ENCODE peak calls at places on chromosomes 5 and 9, in nine cellular contexts. X, U, C, J, S, I, D, K and H are unnamed samples.

GRCh38 chr5:109452661-109453060 is 42.9 kb upstream of the PJA2 start:
- DNase-seq in X (no peak), U (no peak), C (no peak), J (no peak), S (no peak), I (no peak), D (no peak), K (no peak), H (no peak)

GRCh38 chr5:179912951-179913350 is 5.3 kb upstream of the TBC1D9B start:
- DNase-seq in X (no peak), U (no peak), C (no peak), J (peak), S (no peak), I (no peak), D (no peak), K (no peak), H (no peak)

GRCh38 chr5:126178521-126178920 is 244.7 kb upstream of the GRAMD2B start:
- DNase-seq in X (no peak), U (peak), C (no peak), J (no peak), S (peak), I (no peak), D (no peak), K (no peak), H (no peak)

GRCh38 chr5:72183231-72183630 is 76.0 kb downstream of the MAP1B start:
- DNase-seq in X (no peak), U (no peak), C (no peak), J (no peak), S (no peak), I (peak), D (no peak), K (no peak), H (no peak)

GRCh38 chr5:7904170-7904569 is 35.2 kb downstream of the MTRR start:
- DNase-seq in X (no peak), U (peak), C (no peak), J (no peak), S (no peak), I (no peak), D (peak), K (peak), H (no peak)

GRCh38 chr5:113574417-113574816 is 60.9 kb downstream of the YTHDC2 start:
- DNase-seq in X (no peak), U (peak), C (no peak), J (no peak), S (no peak), I (no peak), D (peak), K (peak), H (no peak)

GRCh38 chr9:95980262-95981125 is 105.0 kb downstream of the ERCC6L2 start:
- DNase-seq in X (no peak), U (peak), C (no peak), J (no peak), S (no peak), I (no peak), D (no peak), K (no peak), H (no peak)

GRCh38 chr9:82334286-82334685 is 345.7 kb downstream of the SPATA31D1 start:
- DNase-seq in X (no peak), U (peak), C (no peak), J (no peak), S (no peak), I (no peak), D (no peak), K (no peak), H (no peak)

GRCh38 chr9:76996700-76997099 is 22.8 kb upstream of the FOXB2 start:
- DNase-seq in X (no peak), U (peak), C (no peak), J (no peak), S (peak), I (peak), D (no peak), K (no peak), H (peak)

GRCh38 chr5:74433255-74434123 is 207.0 kb downstream of the ENC1 start:
- DNase-seq in X (peak), U (peak), C (no peak), J (no peak), S (no peak), I (peak), D (no peak), K (peak), H (no peak)

GRCh38 chr5:169629847-169630548 is 7.1 kb upstream of the DOCK2 start:
- DNase-seq in X (no peak), U (peak), C (no peak), J (no peak), S (no peak), I (no peak), D (peak), K (no peak), H (no peak)

GRCh38 chr5:16037121-16037520 is 142.5 kb downstream of the MARCHF11 start:
- DNase-seq in X (no peak), U (no peak), C (no peak), J (no peak), S (no peak), I (no peak), D (no peak), K (no peak), H (no peak)

GRCh38 chr5:74040811-74041491 is 415.0 kb downstream of the ARHGEF28 start:
- DNase-seq in X (no peak), U (peak), C (no peak), J (no peak), S (no peak), I (no peak), D (no peak), K (no peak), H (no peak)

GRCh38 chr5:178205010-178205748 is 846 bp downstream of the HNRNPAB start:
- DNase-seq in X (peak), U (peak), C (no peak), J (peak), S (peak), I (peak), D (no peak), K (no peak), H (peak)

GRCh38 chr5:80346055-80346454 is 26.3 kb downstream of the SPZ1 start:
- DNase-seq in X (no peak), U (peak), C (peak), J (no peak), S (no peak), I (peak), D (no peak), K (no peak), H (no peak)

GRCh38 chr5:89759824-89760223 is 649.7 kb downstream of the CETN3 start:
- DNase-seq in X (no peak), U (no peak), C (no peak), J (no peak), S (no peak), I (no peak), D (no peak), K (no peak), H (no peak)

GRCh38 chr9:70406446-70406862 is 8.0 kb downstream of the KLF9 start:
- DNase-seq in X (no peak), U (peak), C (no peak), J (no peak), S (peak), I (peak), D (no peak), K (no peak), H (no peak)

GRCh38 chr5:101806410-101806809 is 489.7 kb downstream of the SLCO4C1 start:
- DNase-seq in X (no peak), U (no peak), C (no peak), J (no peak), S (no peak), I (no peak), D (no peak), K (no peak), H (no peak)

GRCh38 chr5:125411163-125412050 is 665.0 kb upstream of the ZNF608 start:
- DNase-seq in X (no peak), U (peak), C (no peak), J (no peak), S (peak), I (peak), D (no peak), K (no peak), H (no peak)

GRCh38 chr9:69115621-69116020 is 58.5 kb upstream of the TJP2 start:
- DNase-seq in X (no peak), U (peak), C (no peak), J (no peak), S (no peak), I (no peak), D (no peak), K (no peak), H (no peak)

GRCh38 chr9:95089257-95089873 is 228.1 kb downstream of the FANCC start:
- DNase-seq in X (no peak), U (no peak), C (no peak), J (peak), S (no peak), I (no peak), D (no peak), K (no peak), H (no peak)

GRCh38 chr5:83374547-83374946 is 97.0 kb upstream of the VCAN start:
- DNase-seq in X (no peak), U (peak), C (no peak), J (no peak), S (peak), I (no peak), D (no peak), K (no peak), H (no peak)

GRCh38 chr5:136364307-136364706 is 1.0 kb downstream of the TRPC7 start:
- DNase-seq in X (no peak), U (no peak), C (no peak), J (no peak), S (no peak), I (peak), D (no peak), K (no peak), H (no peak)
- TF ChIP-seq CTCF in X (no peak), U (peak), C (peak), J (no peak), S (no peak), I (peak), D (peak), K (peak), H (no peak)

GRCh38 chr5:117982691-117983090 is 1005.7 kb downstream of the DTWD2 start:
- DNase-seq in X (no peak), U (peak), C (no peak), J (no peak), S (no peak), I (no peak), D (no peak), K (no peak), H (no peak)
- H3K27ac ChIP-seq in X (no peak), U (no peak), C (no peak), J (no peak), S (no peak), I (no peak), D (no peak), K (no peak), H (no peak)

DNA sequence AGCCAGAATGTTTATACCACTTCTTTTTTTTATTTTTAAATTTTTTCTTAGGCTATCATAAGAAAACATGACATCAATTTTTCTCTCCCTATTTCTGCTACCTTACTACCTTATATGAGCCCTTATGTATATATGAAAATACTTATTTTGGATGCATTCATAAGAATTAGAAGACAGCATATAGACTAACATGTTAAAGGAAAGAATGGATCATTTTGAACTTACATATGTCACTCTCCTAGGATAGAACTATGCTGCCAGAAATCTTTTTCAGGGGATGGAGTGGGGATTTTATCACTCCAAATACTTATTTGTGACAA is 51.8 kb downstream of the SNX24 start:
- DNase-seq in X (no peak), U (no peak), C (no peak), J (no peak), S (no peak), I (no peak), D (no peak), K (no peak), H (no peak)
- TF ChIP-seq CTCF in X (no peak), U (no peak), C (peak), J (no peak), S (no peak), I (no peak), D (no peak), K (no peak), H (no peak)

GRCh38 chr5:138132543-138132942 is 6.7 kb downstream of the NME5 start:
- DNase-seq in X (no peak), U (no peak), C (no peak), J (no peak), S (no peak), I (no peak), D (no peak), K (no peak), H (no peak)

GRCh38 chr5:138129347-138129746 is 9.9 kb downstream of the NME5 start:
- DNase-seq in X (no peak), U (no peak), C (no peak), J (no peak), S (no peak), I (no peak), D (no peak), K (no peak), H (no peak)

GRCh38 chr5:138128344-138128743 is 10.9 kb downstream of the NME5 start:
- DNase-seq in X (no peak), U (no peak), C (no peak), J (no peak), S (no peak), I (no peak), D (no peak), K (no peak), H (no peak)
- H3K27ac ChIP-seq in X (no peak), U (no peak), C (no peak), J (no peak), S (no peak), I (no peak), D (no peak), K (no peak), H (no peak)

DNA sequence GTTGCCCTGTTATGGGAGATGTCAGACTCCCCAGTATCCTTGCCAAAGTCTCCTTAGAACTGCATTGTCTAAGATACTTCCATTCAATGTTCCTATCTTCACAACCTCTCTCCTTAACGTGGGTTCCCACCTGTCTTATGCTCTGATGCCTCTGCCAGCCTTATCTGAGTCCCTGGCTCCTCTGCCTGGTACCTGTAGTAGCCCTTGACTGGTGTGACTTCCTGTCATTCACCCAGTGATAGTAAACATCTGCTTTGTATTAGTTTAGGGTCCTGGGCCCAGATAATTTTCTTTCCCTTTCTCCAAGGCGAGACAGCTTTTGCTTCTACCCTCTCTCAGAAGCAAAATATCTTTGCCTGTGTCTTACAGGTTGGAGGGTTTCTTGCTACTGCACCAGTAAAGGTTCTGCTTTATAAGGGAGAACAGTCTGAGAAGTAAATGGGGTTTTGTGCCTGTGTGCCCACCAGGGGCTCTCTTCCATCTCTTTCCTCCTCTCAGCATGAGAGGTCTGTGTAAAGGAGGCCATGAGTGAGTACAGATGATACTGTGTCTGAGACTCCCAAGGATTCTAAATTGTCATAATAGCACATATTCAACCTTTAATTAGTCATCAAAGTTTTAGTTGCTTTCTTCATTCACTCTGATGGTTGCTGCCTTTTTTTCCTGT is 220.8 kb downstream of the PRR16 start:
- DNase-seq in X (no peak), U (peak), C (no peak), J (no peak), S (no peak), I (peak), D (no peak), K (no peak), H (no peak)
- TF ChIP-seq CTCF in X (no peak), U (peak), C (peak), J (no peak), S (no peak), I (peak), D (peak), K (no peak), H (no peak)

GRCh38 chr5:132372542-132372941 is 3.0 kb downstream of the SLC22A5 start:
- DNase-seq in X (no peak), U (no peak), C (no peak), J (no peak), S (no peak), I (no peak), D (no peak), K (no peak), H (no peak)
- H3K27ac ChIP-seq in X (no peak), U (no peak), C (no peak), J (peak), S (no peak), I (no peak), D (no peak), K (no peak), H (peak)

GRCh38 chr5:134844252-134844651 is 1.5 kb upstream of the C5orf24 start:
- DNase-seq in X (no peak), U (no peak), C (no peak), J (no peak), S (no peak), I (no peak), D (no peak), K (no peak), H (no peak)

GRCh38 chr5:134851307-134851923 is 5.6 kb downstream of the C5orf24 start:
- DNase-seq in X (no peak), U (peak), C (no peak), J (no peak), S (no peak), I (no peak), D (no peak), K (no peak), H (no peak)

GRCh38 chr5:134845335-134845851 is 375 bp upstream of the C5orf24 start:
- DNase-seq in X (no peak), U (peak), C (no peak), J (no peak), S (no peak), I (no peak), D (no peak), K (no peak), H (no peak)

GRCh38 chr5:134845852-134846640 is at the start of gene C5orf24:
- DNase-seq in X (peak), U (peak), C (peak), J (peak), S (peak), I (peak), D (peak), K (peak), H (peak)

DNA sequence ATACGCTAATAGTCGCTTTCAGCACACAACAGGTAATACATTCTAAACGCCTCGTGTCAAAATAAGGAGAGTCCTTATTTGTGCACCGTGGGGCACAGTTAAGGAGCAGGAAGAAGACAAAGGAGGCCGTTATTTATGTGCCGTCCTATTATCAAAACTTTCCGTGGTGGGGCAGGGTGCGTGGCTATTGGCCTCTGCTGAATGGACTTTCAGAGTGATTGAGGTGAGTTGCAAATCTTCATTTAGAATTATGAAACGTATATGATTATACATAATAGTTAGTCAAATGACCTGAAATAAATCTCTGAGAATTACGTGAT is 833 bp downstream of the C5orf24 start:
- DNase-seq in X (no peak), U (peak), C (no peak), J (no peak), S (no peak), I (no peak), D (no peak), K (no peak), H (no peak)
- TF ChIP-seq CTCF in X (no peak), U (no peak), C (no peak), J (no peak), S (no peak), I (no peak), D (no peak), K (no peak), H (no peak)